ENCODE peak calls at places on chromosomes 1 and 21, in eight cellular contexts. U is A549; N is AG09309; V is aorta; L is stimulated activated naive B cell treated with anti-CD40 and anti-IgM and Interleukin-4, amounts not matched to agents 10 μg/mL and 1 μg/mL and 100 μg/mL, for 72 hours; S is RWPE1; A is smooth muscle cell of the brain vasculature; W is effector CD4-positive, alpha-beta T cell. T is an unnamed sample.

GRCh38 chr1:149843302-149844041 is 55.9 kb upstream of the BOLA1 start:
- DNase-seq in S (no peak), N (no peak), U (no peak), L (no peak), A (no peak), V (no peak), W (no peak), T (peak)

GRCh38 chr1:192858456-192858855 is 49.6 kb downstream of the RGS2 start:
- DNase-seq in N (no peak), A (no peak), S (no peak), L (no peak), V (no peak), U (no peak), W (no peak), T (no peak)

GRCh38 chr1:31238986-31239613 is 587 bp downstream of the NKAIN1 start:
- DNase-seq in U (no peak), L (no peak), W (no peak), S (no peak), N (no peak), A (no peak), V (peak), T (no peak)

GRCh38 chr1:13651279-13651678 is 48.7 kb upstream of the PRDM2 start:
- DNase-seq in N (no peak), W (no peak), L (no peak), S (no peak), U (no peak), A (no peak), V (no peak), T (peak)

GRCh38 chr1:215539803-215540575 is 27.1 kb upstream of the KCTD3 start:
- DNase-seq in N (no peak), L (no peak), V (no peak), U (no peak), W (no peak), S (no peak), A (peak), T (no peak)

GRCh38 chr1:15176120-15176519 is 22.6 kb downstream of the TMEM51 start:
- DNase-seq in W (no peak), A (no peak), S (no peak), L (no peak), V (no peak), U (no peak), N (no peak), T (no peak)

GRCh38 chr1:24325587-24326449 is 6.7 kb downstream of the GRHL3 start:
- DNase-seq in U (no peak), W (no peak), V (no peak), S (no peak), A (no peak), N (no peak), L (no peak), T (peak)

GRCh38 chr1:25484096-25484495 is 53.4 kb downstream of the MACO1 start:
- DNase-seq in S (no peak), V (peak), L (no peak), U (no peak), N (no peak), A (no peak), W (no peak), T (no peak)

GRCh38 chr1:23590058-23590783 is 30.9 kb upstream of the ID3 start:
- DNase-seq in V (no peak), L (peak), S (no peak), A (no peak), W (no peak), N (no peak), U (no peak), T (no peak)

GRCh38 chr1:225137981-225138380 is 208.5 kb downstream of the DNAH14 start:
- DNase-seq in A (no peak), U (no peak), W (no peak), L (no peak), V (no peak), N (no peak), S (no peak), T (no peak)

GRCh38 chr1:65958561-65959350 is 166.1 kb downstream of the PDE4B start:
- DNase-seq in L (no peak), N (no peak), S (peak), A (peak), U (peak), W (peak), V (no peak), T (peak)

GRCh38 chr1:30042438-30043147 is 680.8 kb downstream of the MATN1 start:
- DNase-seq in W (no peak), L (no peak), N (no peak), S (no peak), U (no peak), V (no peak), A (no peak), T (no peak)

GRCh38 chr1:17566892-17567291 is 27.4 kb downstream of the ARHGEF10L start:
- DNase-seq in W (no peak), A (no peak), N (no peak), L (no peak), S (no peak), V (no peak), U (no peak), T (no peak)

GRCh38 chr1:203992440-203992839 is 80.5 kb upstream of the SOX13 start:
- DNase-seq in V (no peak), N (no peak), A (no peak), W (no peak), U (no peak), L (no peak), S (no peak), T (no peak)

GRCh38 chr1:39840507-39840906 is 42.8 kb downstream of the TRIT1 start:
- DNase-seq in W (no peak), S (no peak), U (no peak), V (no peak), L (no peak), A (no peak), N (no peak), T (no peak)

GRCh38 chr1:212884592-212884991 is 26.5 kb downstream of the FLVCR1 start:
- DNase-seq in L (no peak), V (no peak), U (no peak), A (no peak), N (no peak), S (no peak), W (no peak), T (peak)

GRCh38 chr1:228362884-228363450 is 43.7 kb downstream of the TRIM11 start:
- DNase-seq in S (no peak), L (no peak), A (no peak), V (no peak), N (no peak), W (no peak), U (no peak), T (no peak)

GRCh38 chr1:67551375-67551774 is 121.2 kb upstream of the SERBP1 start:
- DNase-seq in W (no peak), L (no peak), V (no peak), U (no peak), S (no peak), N (no peak), A (no peak), T (no peak)

GRCh38 chr1:66833112-66833511 is 32.0 kb upstream of the INSL5 start:
- DNase-seq in V (no peak), A (no peak), N (no peak), L (no peak), S (no peak), U (no peak), W (no peak), T (no peak)

GRCh38 chr1:225697437-225697836 is 44.5 kb upstream of the ENAH start:
- DNase-seq in L (no peak), V (no peak), W (no peak), U (no peak), A (no peak), S (no peak), N (no peak), T (no peak)

GRCh38 chr1:44584167-44584566 is 90.1 kb downstream of the TMEM53 start:
- DNase-seq in S (no peak), W (no peak), V (peak), N (no peak), U (no peak), A (no peak), L (no peak), T (no peak)

GRCh38 chr1:93700532-93701469 is 19.2 kb upstream of the BCAR3 start:
- DNase-seq in V (no peak), N (no peak), A (no peak), W (no peak), U (no peak), L (no peak), S (no peak), T (no peak)

GRCh38 chr1:161098161-161099068 is at the start of gene KLHDC9:
- DNase-seq in A (no peak), U (peak), L (peak), W (peak), N (no peak), S (peak), V (peak), T (peak)

GRCh38 chr1:110259770-110260169 is 49.7 kb downstream of the KCNC4 start:
- DNase-seq in S (peak), N (no peak), A (no peak), V (no peak), U (no peak), W (no peak), L (no peak), T (peak)

GRCh38 chr1:53516181-53516580 is 57.0 kb downstream of the DMRTB1 start:
- DNase-seq in V (no peak), A (no peak), W (no peak), U (no peak), S (no peak), N (no peak), L (no peak), T (no peak)

GRCh38 chr1:22710688-22711024 is at the start of gene EPHB2:
- DNase-seq in S (peak), W (no peak), U (peak), A (no peak), V (peak), N (no peak), L (no peak), T (no peak)

GRCh38 chr1:159686599-159687299 is 27.6 kb downstream of the CRP start:
- DNase-seq in V (no peak), S (no peak), L (no peak), A (no peak), N (no peak), U (no peak), W (no peak), T (no peak)

GRCh38 chr1:5885471-5886139 is 106.6 kb downstream of the NPHP4 start:
- DNase-seq in W (no peak), L (no peak), A (no peak), V (no peak), N (no peak), U (no peak), S (no peak), T (no peak)

GRCh38 chr1:115062542-115063004 is 26.7 kb downstream of the TSPAN2 start:
- DNase-seq in W (peak), U (no peak), V (peak), L (peak), A (no peak), S (peak), N (no peak), T (peak)

GRCh38 chr1:11640101-11640500 is 14.1 kb downstream of the FBXO2 start:
- DNase-seq in S (no peak), V (no peak), U (no peak), N (no peak), L (no peak), A (no peak), W (no peak), T (no peak)

GRCh38 chr1:193519922-193520321 is 333.5 kb upstream of the B3GALT2 start:
- DNase-seq in L (no peak), A (no peak), N (no peak), U (no peak), V (no peak), S (no peak), W (no peak), T (no peak)

GRCh38 chr1:169109561-169110134 is 3.2 kb downstream of the ATP1B1 start:
- DNase-seq in S (peak), A (no peak), N (no peak), U (peak), L (no peak), V (no peak), W (no peak), T (peak)

GRCh38 chr1:25608488-25609178 is 8.0 kb upstream of the MAN1C1 start:
- DNase-seq in V (peak), A (peak), W (peak), S (peak), L (peak), U (peak), N (peak), T (peak)

GRCh38 chr1:89005286-89006151 is 13.1 kb upstream of the KYAT3 start:
- DNase-seq in A (no peak), L (no peak), V (peak), W (no peak), U (no peak), S (no peak), N (no peak), T (no peak)

GRCh38 chr21:35614412-35614901 is 445.9 kb downstream of the SETD4 start:
- DNase-seq in W (no peak), A (no peak), S (peak), N (no peak), U (no peak), L (no peak), V (no peak), T (peak)

GRCh38 chr1:179194068-179194537 is 35.4 kb downstream of the ABL2 start:
- DNase-seq in L (no peak), N (no peak), V (no peak), W (no peak), A (no peak), S (no peak), U (no peak), T (no peak)

GRCh38 chr1:14896381-14897079 is 257.0 kb upstream of the TMEM51 start:
- DNase-seq in W (no peak), S (no peak), A (no peak), L (no peak), U (no peak), V (no peak), N (no peak), T (no peak)

T was measured in bronchial epithelial cell.